ENCODE peak calls at places on chromosomes 2 and 18, in eight cellular contexts. One of them, this sample, is unnamed.

GRCh38 chr2:236904389-236905263 is 181.1 kb upstream of the COPS8 start:
- DNase-seq in neural progenitor cell: no peak
- DNase-seq in AG10803: peak; percentile 26
- DNase-seq in HFFc6: no peak
- DNase-seq in cardiac septum: no peak
- DNase-seq in naive thymus-derived CD8-positive, alpha-beta T cell: no peak
- DNase-seq in NCI-H345: peak; percentile 29
- DNase-seq in neuronal stem cell: no peak
- DNase-seq in this sample: no peak

GRCh38 chr2:1925928-1926327 is 181.6 kb upstream of the PXDN start:
- DNase-seq in AG10803: no peak
- DNase-seq in neural progenitor cell: no peak
- DNase-seq in NCI-H345: no peak
- DNase-seq in cardiac septum: no peak
- DNase-seq in HFFc6: no peak
- DNase-seq in neuronal stem cell: no peak
- DNase-seq in naive thymus-derived CD8-positive, alpha-beta T cell: no peak
- DNase-seq in this sample: no peak

GRCh38 chr18:61340148-61340547 is 6.9 kb downstream of the CDH20 start:
- DNase-seq in NCI-H345: no peak
- DNase-seq in AG10803: no peak
- DNase-seq in neuronal stem cell: no peak
- DNase-seq in naive thymus-derived CD8-positive, alpha-beta T cell: no peak
- DNase-seq in neural progenitor cell: no peak
- DNase-seq in cardiac septum: no peak
- DNase-seq in HFFc6: no peak
- DNase-seq in this sample: no peak

GRCh38 chr2:241803387-241804325 is 5.3 kb upstream of the NEU4 start:
- DNase-seq in neuronal stem cell: no peak
- DNase-seq in neural progenitor cell: no peak
- DNase-seq in HFFc6: no peak
- DNase-seq in cardiac septum: no peak
- DNase-seq in NCI-H345: peak; percentile 44
- DNase-seq in AG10803: peak; percentile 25
- DNase-seq in naive thymus-derived CD8-positive, alpha-beta T cell: peak; percentile 14
- DNase-seq in this sample: peak; percentile 27

GRCh38 chr2:71879509-71880184 is 268.0 kb downstream of the CYP26B1 start:
- DNase-seq in HFFc6: no peak
- DNase-seq in neuronal stem cell: no peak
- DNase-seq in neural progenitor cell: no peak
- DNase-seq in cardiac septum: peak; percentile 55
- DNase-seq in AG10803: no peak
- DNase-seq in naive thymus-derived CD8-positive, alpha-beta T cell: no peak
- DNase-seq in NCI-H345: peak; percentile 39
- DNase-seq in this sample: no peak

GRCh38 chr2:47270421-47270820 is 115.3 kb upstream of the STPG4 start:
- DNase-seq in AG10803: no peak
- DNase-seq in neural progenitor cell: no peak
- DNase-seq in NCI-H345: no peak
- DNase-seq in cardiac septum: peak; percentile 62
- DNase-seq in neuronal stem cell: no peak
- DNase-seq in naive thymus-derived CD8-positive, alpha-beta T cell: no peak
- DNase-seq in HFFc6: no peak
- DNase-seq in this sample: no peak

GRCh38 chr2:219001100-219001576 is 7.9 kb upstream of the CRYBA2 start:
- DNase-seq in neuronal stem cell: no peak
- DNase-seq in cardiac septum: no peak
- DNase-seq in NCI-H345: no peak
- DNase-seq in HFFc6: no peak
- DNase-seq in naive thymus-derived CD8-positive, alpha-beta T cell: no peak
- DNase-seq in neural progenitor cell: no peak
- DNase-seq in AG10803: no peak
- DNase-seq in this sample: no peak

GRCh38 chr18:28485210-28485801 is 308.4 kb upstream of the CDH2 start:
- DNase-seq in neural progenitor cell: no peak
- DNase-seq in naive thymus-derived CD8-positive, alpha-beta T cell: no peak
- DNase-seq in HFFc6: no peak
- DNase-seq in AG10803: no peak
- DNase-seq in cardiac septum: no peak
- DNase-seq in NCI-H345: no peak
- DNase-seq in neuronal stem cell: no peak
- DNase-seq in this sample: no peak

GRCh38 chr18:54672846-54673475 is 81.9 kb downstream of the DYNAP start:
- DNase-seq in HFFc6: no peak
- DNase-seq in AG10803: no peak
- DNase-seq in neural progenitor cell: peak; percentile 9
- DNase-seq in neuronal stem cell: peak; percentile 38
- DNase-seq in naive thymus-derived CD8-positive, alpha-beta T cell: no peak
- DNase-seq in cardiac septum: no peak
- DNase-seq in NCI-H345: no peak
- DNase-seq in this sample: no peak

GRCh38 chr2:102229141-102229764 is 42.4 kb downstream of the IL1RL2 start:
- DNase-seq in neuronal stem cell: no peak
- DNase-seq in cardiac septum: no peak
- DNase-seq in AG10803: no peak
- DNase-seq in naive thymus-derived CD8-positive, alpha-beta T cell: no peak
- DNase-seq in HFFc6: no peak
- DNase-seq in NCI-H345: no peak
- DNase-seq in neural progenitor cell: no peak
- DNase-seq in this sample: no peak

GRCh38 chr2:71379086-71379485 is 47.5 kb downstream of the ZNF638 start:
- DNase-seq in AG10803: peak; percentile 82
- DNase-seq in HFFc6: peak; percentile 45
- DNase-seq in neuronal stem cell: no peak
- DNase-seq in neural progenitor cell: no peak
- DNase-seq in naive thymus-derived CD8-positive, alpha-beta T cell: no peak
- DNase-seq in NCI-H345: no peak
- DNase-seq in cardiac septum: no peak
- DNase-seq in this sample: peak; percentile 45

GRCh38 chr2:26617259-26618083 is 23.7 kb downstream of the CIB4 start:
- DNase-seq in cardiac septum: no peak
- DNase-seq in AG10803: no peak
- DNase-seq in NCI-H345: no peak
- DNase-seq in neural progenitor cell: peak; percentile 56
- DNase-seq in HFFc6: no peak
- DNase-seq in neuronal stem cell: no peak
- DNase-seq in naive thymus-derived CD8-positive, alpha-beta T cell: no peak
- DNase-seq in this sample: no peak

GRCh38 chr18:35739778-35740177 is 158.2 kb downstream of the GALNT1 start:
- DNase-seq in neuronal stem cell: no peak
- DNase-seq in neural progenitor cell: no peak
- DNase-seq in cardiac septum: no peak
- DNase-seq in AG10803: no peak
- DNase-seq in HFFc6: no peak
- DNase-seq in naive thymus-derived CD8-positive, alpha-beta T cell: no peak
- DNase-seq in NCI-H345: no peak
- DNase-seq in this sample: no peak